ENCODE peak calls at places on chromosomes 7 and 10, in six cellular contexts. J is brain microvascular endothelial cell, X is cardiac fibroblast, D is fibroblast of lung, C is choroid plexus epithelial cell, O is body of pancreas. Q is an unnamed sample.

GRCh38 chr7:129163875-129164544 is 19.5 kb downstream of the TSPAN33 start:
- DNase-seq in J (peak), X (peak), D (peak), C (peak), O (no peak), Q (no peak)

GRCh38 chr10:20536381-20536780 is 360.7 kb downstream of the NEBL start:
- DNase-seq in J (no peak), X (no peak), D (no peak), C (no peak), O (no peak), Q (no peak)

GRCh38 chr7:82345886-82346285 is 97.7 kb downstream of the CACNA2D1 start:
- DNase-seq in J (no peak), X (no peak), D (no peak), C (no peak), O (no peak), Q (no peak)

GRCh38 chr7:79789584-79790345 is 336.3 kb upstream of the MAGI2 start:
- DNase-seq in J (peak), X (peak), D (peak), C (peak), O (no peak), Q (no peak)

GRCh38 chr10:106278385-106278784 is 886.1 kb downstream of the SORCS1 start:
- DNase-seq in J (no peak), X (peak), D (no peak), C (peak), O (no peak), Q (no peak)

GRCh38 chr7:19051767-19052375 is 65.6 kb downstream of the TWIST1 start:
- DNase-seq in J (peak), X (peak), D (no peak), C (peak), O (peak), Q (peak)

GRCh38 chr7:99955247-99955646 is 20.6 kb downstream of the AZGP1 start:
- DNase-seq in J (no peak), X (no peak), D (no peak), C (no peak), O (no peak), Q (no peak)

GRCh38 chr7:155764432-155764798 is 47.8 kb downstream of the SHH start:
- DNase-seq in J (no peak), X (no peak), D (no peak), C (no peak), O (no peak), Q (no peak)

GRCh38 chr7:101126651-101127459 is at the start of gene SERPINE1:
- DNase-seq in J (peak), X (peak), D (peak), C (peak), O (peak), Q (peak)

GRCh38 chr10:12431453-12432101 is 82.2 kb downstream of the CAMK1D start:
- DNase-seq in J (no peak), X (no peak), D (no peak), C (no peak), O (no peak), Q (no peak)

GRCh38 chr7:1675673-1676549 is 5.8 kb downstream of the ELFN1 start:
- DNase-seq in J (no peak), X (no peak), D (no peak), C (no peak), O (no peak), Q (no peak)

GRCh38 chr7:158591944-158592343 is 4.3 kb upstream of the PTPRN2 start:
- DNase-seq in J (no peak), X (no peak), D (no peak), C (no peak), O (no peak), Q (no peak)

GRCh38 chr7:24825931-24826661 is 68.8 kb upstream of the GSDME start:
- DNase-seq in J (peak), X (peak), D (peak), C (peak), O (peak), Q (no peak)

GRCh38 chr7:129845178-129845971 is 107.4 kb downstream of the UBE2H start:
- DNase-seq in J (peak), X (peak), D (peak), C (peak), O (no peak), Q (no peak)

GRCh38 chr10:97915761-97916160 is 66.1 kb downstream of the GOLGA7B start:
- DNase-seq in J (no peak), X (no peak), D (no peak), C (no peak), O (no peak), Q (no peak)

GRCh38 chr7:151865070-151865670 is 11.7 kb downstream of the PRKAG2 start:
- DNase-seq in J (no peak), X (no peak), D (no peak), C (no peak), O (no peak), Q (no peak)

GRCh38 chr10:3068968-3069737 is 1.8 kb downstream of the PFKP start:
- DNase-seq in J (no peak), X (peak), D (peak), C (no peak), O (no peak), Q (no peak)

GRCh38 chr7:13050703-13051102 is 363.3 kb downstream of the ARL4A start:
- DNase-seq in J (peak), X (peak), D (peak), C (peak), O (no peak), Q (no peak)

GRCh38 chr10:30495687-30496086 is 61.7 kb downstream of the MAP3K8 start:
- DNase-seq in J (no peak), X (no peak), D (peak), C (no peak), O (no peak), Q (no peak)

GRCh38 chr7:4602905-4603842 is 78.9 kb upstream of the FOXK1 start:
- DNase-seq in J (no peak), X (no peak), D (no peak), C (no peak), O (no peak), Q (no peak)

GRCh38 chr10:127117125-127117524 is 79.3 kb downstream of the INSYN2A start:
- DNase-seq in J (peak), X (peak), D (peak), C (peak), O (peak), Q (peak)

GRCh38 chr7:117216010-117216409 is 106.8 kb downstream of the WNT2 start:
- DNase-seq in J (no peak), X (no peak), D (no peak), C (no peak), O (no peak), Q (no peak)

GRCh38 chr7:117216436-117217069 is 106.3 kb downstream of the WNT2 start:
- DNase-seq in J (no peak), X (no peak), D (no peak), C (no peak), O (no peak), Q (no peak)

GRCh38 chr7:117217121-117217520 is 105.7 kb downstream of the WNT2 start:
- DNase-seq in J (no peak), X (no peak), D (peak), C (no peak), O (no peak), Q (no peak)

GRCh38 chr7:117218700-117219099 is 104.2 kb downstream of the WNT2 start:
- DNase-seq in J (no peak), X (no peak), D (peak), C (no peak), O (no peak), Q (no peak)

DNA sequence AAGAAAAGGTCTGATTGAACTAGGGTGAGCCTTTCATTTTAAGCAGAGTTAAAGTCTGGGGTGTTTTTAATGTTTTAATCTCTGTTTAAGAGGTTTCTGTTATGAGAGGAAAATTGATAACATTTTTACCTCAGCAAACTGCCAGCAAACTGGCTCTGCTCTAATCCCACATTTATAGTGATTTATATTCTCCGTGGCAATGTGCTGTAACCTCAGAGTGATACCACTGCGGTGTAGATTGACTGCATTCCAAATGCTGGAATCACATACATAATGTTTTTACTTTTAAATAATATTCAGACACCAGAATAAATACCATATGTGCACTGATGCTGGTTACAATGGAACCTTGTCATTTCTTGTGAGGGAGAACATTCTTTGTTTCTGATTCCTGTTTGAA is 105.2 kb downstream of the WNT2 start:
- DNase-seq in J (peak), X (peak), D (peak), C (peak), O (no peak), Q (no peak)
- H3K4me3 ChIP-seq in J (no peak), X (no peak), D (no peak), C (no peak), O (no peak), Q (no peak)

GRCh38 chr7:134016223-134016941 is 110.8 kb upstream of the LRGUK start:
- DNase-seq in J (peak), X (peak), D (peak), C (peak), O (peak), Q (no peak)
- TF ChIP-seq CTCF in J (peak), X (peak), D (peak), C (peak), O (peak), Q (peak)

GRCh38 chr7:132769280-132769679 is 193.0 kb upstream of the PLXNA4 start:
- DNase-seq in J (no peak), X (no peak), D (no peak), C (no peak), O (no peak), Q (no peak)
- H3K4me3 ChIP-seq in J (no peak), X (no peak), D (no peak), C (no peak), O (no peak), Q (no peak)

GRCh38 chr10:71408436-71409225 is 11.9 kb downstream of the CDH23 start:
- DNase-seq in J (no peak), X (no peak), D (no peak), C (no peak), O (no peak), Q (no peak)

GRCh38 chr10:71401969-71402368 is 5.2 kb downstream of the CDH23 start:
- DNase-seq in J (no peak), X (no peak), D (no peak), C (no peak), O (no peak), Q (no peak)

GRCh38 chr10:71409516-71410104 is 12.9 kb downstream of the CDH23 start:
- DNase-seq in J (no peak), X (no peak), D (no peak), C (no peak), O (no peak), Q (no peak)

GRCh38 chr10:71404510-71405295 is 8.0 kb downstream of the CDH23 start:
- DNase-seq in J (no peak), X (no peak), D (no peak), C (no peak), O (no peak), Q (no peak)

GRCh38 chr10:71406878-71407277 is 10.2 kb downstream of the CDH23 start:
- DNase-seq in J (no peak), X (no peak), D (no peak), C (no peak), O (no peak), Q (no peak)
- TF ChIP-seq CTCF in J (no peak), X (no peak), D (no peak), C (no peak), O (no peak), Q (no peak)

DNA sequence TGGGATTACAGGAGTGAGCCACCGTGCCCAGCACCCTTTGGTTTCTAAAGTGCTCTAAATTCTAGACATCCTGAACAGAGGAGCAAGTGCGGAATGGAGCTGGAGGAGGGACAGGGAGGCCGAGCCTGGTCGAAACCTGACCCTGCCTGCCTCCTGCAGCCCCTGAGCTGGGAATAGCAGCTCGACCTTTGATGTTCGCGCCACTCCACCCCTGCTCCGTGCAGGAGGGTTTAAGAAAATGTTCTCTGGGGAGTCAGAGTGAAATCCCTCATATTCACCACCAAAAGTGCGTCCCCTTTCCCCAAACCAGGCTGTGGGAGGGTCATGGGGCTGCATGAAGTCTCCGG is 1.8 kb downstream of the PGAM2 start:
- DNase-seq in J (no peak), X (no peak), D (no peak), C (no peak), O (peak), Q (no peak)
- H3K4me3 ChIP-seq in J (no peak), X (no peak), D (no peak), C (no peak), O (no peak), Q (peak)

GRCh38 chr10:6203331-6204062 is 765 bp downstream of the PFKFB3 start:
- DNase-seq in J (no peak), X (peak), D (peak), C (peak), O (peak), Q (peak)
- TF ChIP-seq CTCF in J (no peak), X (peak), D (no peak), C (no peak), O (peak), Q (peak)

Q was measured in left ventricle myocardium inferior.